ENCODE peak calls at places on chromosomes 16 and 17, in four cellular contexts. U is hepatocyte, A is GM23248, B is upper lobe of right lung. S is an unnamed sample. For H3K36me3, the result is how much of the 10 kb centered on the place peaks cover.

GRCh38 chr17:28570716-28571254 is 539 bp downstream of the PIGS start:
- DNase-seq in U (peak), B (no peak), A (peak), S (peak)

GRCh38 chr16:2146739-2147138 is 1.7 kb upstream of the RAB26 start:
- DNase-seq in A (no peak), B (peak), U (no peak), S (no peak)

GRCh38 chr16:28821874-28822519 is 802 bp upstream of the ATXN2L start:
- DNase-seq in U (no peak), A (peak), B (no peak), S (no peak)

GRCh38 chr17:42702446-42702845 is 20.1 kb downstream of the CNTNAP1 start:
- DNase-seq in U (no peak), A (no peak), B (peak), S (no peak)

GRCh38 chr17:43855061-43855460 is 8.1 kb downstream of the CD300LG start:
- DNase-seq in A (no peak), U (no peak), B (peak), S (no peak)

GRCh38 chr17:55769625-55770000 is 18.8 kb downstream of the PCTP start:
- DNase-seq in U (peak), B (no peak), A (peak), S (no peak)

GRCh38 chr16:82700541-82701240 is 73.9 kb downstream of the CDH13 start:
- DNase-seq in U (no peak), A (peak), B (no peak), S (no peak)

GRCh38 chr16:72654535-72654934 is 393.4 kb downstream of the ZFHX3 start:
- DNase-seq in B (no peak), U (no peak), A (no peak), S (no peak)

GRCh38 chr16:85401370-85401916 is 211.7 kb upstream of the GSE1 start:
- DNase-seq in A (no peak), U (no peak), B (peak), S (peak)

GRCh38 chr16:15434425-15435215 is at the start of gene BMERB1:
- DNase-seq in A (peak), B (peak), U (peak), S (peak)

GRCh38 chr16:24966599-24966998 is 48.6 kb downstream of the ARHGAP17 start:
- DNase-seq in B (no peak), A (no peak), U (peak), S (no peak)

GRCh38 chr17:33267279-33267790 is 25.8 kb downstream of the ASIC2 start:
- DNase-seq in A (peak), B (no peak), U (no peak), S (no peak)

GRCh38 chr17:44007346-44008204 is 3.2 kb downstream of the NAGS start:
- DNase-seq in B (no peak), A (peak), U (no peak), S (no peak)

GRCh38 chr16:89507219-89507833 is 877 bp upstream of the SPG7 start:
- DNase-seq in B (no peak), U (no peak), A (peak), S (peak)

GRCh38 chr16:9901-10665 is 43.3 kb downstream of the POLR3K start:
- DNase-seq in B (no peak), A (peak), U (no peak), S (no peak)

GRCh38 chr16:400061-400540 is 1.6 kb upstream of the DECR2 start:
- DNase-seq in U (no peak), A (no peak), B (no peak), S (no peak)

GRCh38 chr16:52035406-52035805 is 511.5 kb downstream of the TOX3 start:
- DNase-seq in B (no peak), A (peak), U (no peak), S (no peak)

GRCh38 chr16:51816929-51817328 is 665.9 kb upstream of the SALL1 start:
- DNase-seq in A (peak), B (no peak), U (no peak), S (no peak)

GRCh38 chr17:73096866-73097265 is 4.4 kb upstream of the SLC39A11 start:
- DNase-seq in U (no peak), B (peak), A (peak), S (no peak)

GRCh38 chr17:49578963-49579500 is 3.4 kb downstream of the NXPH3 start:
- DNase-seq in A (no peak), B (no peak), U (no peak), S (no peak)

GRCh38 chr16:88069397-88070168 is 118.3 kb downstream of the BANP start:
- DNase-seq in A (no peak), B (no peak), U (no peak), S (no peak)

GRCh38 chr16:426906-427249 is 1.4 kb downstream of the RAB11FIP3 start:
- DNase-seq in U (no peak), B (no peak), A (no peak), S (peak)

GRCh38 chr17:2692781-2693135 is 18.8 kb downstream of the CLUH start:
- DNase-seq in U (no peak), B (no peak), A (no peak), S (peak)

GRCh38 chr16:3095869-3096268 is 3.2 kb downstream of the ZSCAN10 start:
- DNase-seq in A (peak), U (no peak), B (no peak), S (no peak)

GRCh38 chr17:16037636-16038035 is 38.0 kb downstream of the TTC19 start:
- DNase-seq in A (peak), U (no peak), B (no peak), S (no peak)

GRCh38 chr17:61389670-61390478 is 9.8 kb upstream of the TBX2 start:
- DNase-seq in B (peak), U (peak), A (peak), S (no peak)

GRCh38 chr16:86917471-86918365 is 339.4 kb downstream of the FOXL1 start:
- DNase-seq in U (no peak), B (no peak), A (no peak), S (no peak)

GRCh38 chr17:2207815-2208515 is 95.6 kb downstream of the SMG6 start:
- DNase-seq in A (no peak), U (no peak), B (no peak), S (no peak)

GRCh38 chr16:6728381-6728780 is 604.3 kb upstream of the RBFOX1 start:
- DNase-seq in B (no peak), U (no peak), A (no peak), S (no peak)

GRCh38 chr17:11178576-11178975 is 62.4 kb upstream of the SHISA6 start:
- DNase-seq in A (no peak), B (no peak), U (no peak), S (no peak)

GRCh38 chr17:1713878-1714487 is 3.8 kb upstream of the TLCD2 start:
- DNase-seq in B (peak), A (peak), U (peak), S (no peak)

DNA sequence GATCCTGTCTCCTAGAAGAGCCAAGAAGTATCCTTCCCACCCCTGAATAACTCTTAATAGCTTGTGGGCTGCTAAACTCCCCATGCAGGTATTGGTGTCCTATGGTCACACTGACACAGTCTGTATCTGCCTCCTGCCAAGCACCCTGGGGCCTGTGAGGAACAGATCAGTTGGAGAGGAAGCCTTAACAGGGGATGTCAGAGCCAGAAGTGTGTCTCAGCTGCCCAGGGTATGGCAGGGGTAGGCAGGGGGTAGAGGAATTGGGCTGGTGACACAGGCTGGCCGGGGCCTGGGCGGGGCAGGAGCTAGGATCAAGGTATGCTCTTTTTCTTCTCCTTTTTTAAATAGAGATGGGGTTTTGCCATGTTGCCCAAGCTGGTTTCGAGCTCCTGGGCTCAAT is 44.7 kb downstream of the DDX19A start:
- DNase-seq in B (no peak), A (no peak), U (no peak), S (no peak)
- H3K36me3 ChIP-seq in B (under half), A (under half), U (under half), S (under half)

GRCh38 chr16:56817056-56817455 is 48.0 kb upstream of the SLC12A3 start:
- DNase-seq in A (no peak), B (no peak), U (no peak), S (no peak)

GRCh38 chr16:56817938-56818337 is 47.1 kb upstream of the SLC12A3 start:
- DNase-seq in A (no peak), U (no peak), B (no peak), S (no peak)

GRCh38 chr16:56815721-56816120 is 49.3 kb upstream of the SLC12A3 start:
- DNase-seq in U (no peak), B (no peak), A (no peak), S (no peak)

GRCh38 chr16:56812884-56813283 is 52.1 kb upstream of the SLC12A3 start:
- DNase-seq in B (no peak), A (peak), U (no peak), S (no peak)

DNA sequence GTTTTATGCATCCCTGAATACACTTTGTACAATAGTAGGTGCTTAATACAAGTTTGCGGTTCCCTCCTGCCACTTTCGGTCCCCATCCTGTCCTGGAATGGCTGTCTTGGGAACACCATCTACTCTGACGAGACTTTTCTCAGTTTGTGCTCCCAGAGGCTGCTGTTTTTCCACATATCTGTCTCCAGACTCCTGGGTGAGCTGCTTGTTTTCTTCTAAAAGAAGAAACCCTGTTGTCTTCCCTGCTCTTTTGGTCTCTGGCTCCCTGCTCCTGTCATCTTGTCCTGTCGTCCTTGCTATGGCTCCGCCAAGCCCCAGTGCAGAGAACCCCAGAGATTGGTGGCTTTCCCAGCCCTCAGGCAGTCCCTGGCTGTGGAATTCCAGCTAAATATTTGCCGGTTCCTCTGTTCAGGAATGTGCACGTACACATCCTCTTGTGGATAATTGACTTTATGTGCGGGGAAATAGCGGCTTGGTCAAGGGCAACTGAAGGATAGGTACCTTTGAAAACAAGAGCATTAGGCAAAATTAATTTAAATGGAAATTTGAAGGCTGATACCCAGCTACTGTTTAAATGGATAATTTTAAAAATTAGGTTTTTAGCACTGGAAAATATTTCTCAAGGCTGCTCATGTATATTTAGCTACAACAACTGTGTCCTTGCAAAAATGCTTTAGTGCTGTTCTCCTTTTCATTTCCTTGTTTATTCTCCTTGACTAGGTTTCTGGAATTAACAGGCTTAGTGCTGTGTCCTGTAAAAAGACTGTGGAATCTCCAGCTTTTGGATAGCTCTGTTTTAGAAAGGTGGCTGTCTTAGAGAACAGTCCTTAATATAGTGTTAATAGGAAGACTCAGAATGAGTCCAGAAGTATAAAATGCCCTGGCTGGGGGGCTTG is 50.2 kb upstream of the SLC12A3 start:
- DNase-seq in B (no peak), U (no peak), A (no peak), S (no peak)
- H3K36me3 ChIP-seq in B (under half), U (under half), A (under half), S (under half)

GRCh38 chr17:47285003-47285402 is 31.4 kb downstream of the ITGB3 start:
- DNase-seq in U (no peak), A (no peak), B (no peak), S (no peak)
- H3K36me3 ChIP-seq in U (under half), A (under half), B (under half), S (under half)

DNA sequence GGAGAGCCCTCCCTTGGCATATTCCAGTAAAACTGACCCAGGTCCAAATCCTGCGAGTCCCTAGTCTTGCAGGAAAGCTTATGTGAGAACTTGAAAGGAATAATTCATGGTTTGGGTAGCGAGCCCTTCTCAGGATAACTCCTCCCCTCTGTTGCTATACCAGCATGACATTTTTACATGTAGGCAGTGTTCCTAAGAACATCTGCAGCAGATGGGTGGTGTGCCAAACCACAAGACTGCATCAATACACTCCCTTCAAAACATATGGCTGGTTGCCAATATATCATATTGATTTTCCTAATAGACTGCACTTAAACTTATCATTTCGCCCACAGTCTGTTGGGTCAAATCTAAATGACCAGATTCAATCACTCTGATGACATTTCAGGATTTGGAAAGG is 19.9 kb downstream of the PSME3IP1 start:
- DNase-seq in A (no peak), B (no peak), U (no peak), S (no peak)
- H3K36me3 ChIP-seq in A (under half), B (half or more), U (under half), S (under half)

GRCh38 chr16:4765511-4766474 is 1.2 kb downstream of the ZNF500 start:
- DNase-seq in U (no peak), A (peak), B (no peak), S (no peak)

GRCh38 chr16:4763791-4764190 is 3.2 kb downstream of the ZNF500 start:
- DNase-seq in B (no peak), A (no peak), U (no peak), S (no peak)

GRCh38 chr16:4766875-4767628 is at the start of gene ZNF500:
- DNase-seq in U (peak), B (peak), A (peak), S (peak)

GRCh38 chr16:4760221-4760910 is 6.6 kb downstream of the ZNF500 start:
- DNase-seq in U (no peak), A (no peak), B (no peak), S (no peak)

DNA sequence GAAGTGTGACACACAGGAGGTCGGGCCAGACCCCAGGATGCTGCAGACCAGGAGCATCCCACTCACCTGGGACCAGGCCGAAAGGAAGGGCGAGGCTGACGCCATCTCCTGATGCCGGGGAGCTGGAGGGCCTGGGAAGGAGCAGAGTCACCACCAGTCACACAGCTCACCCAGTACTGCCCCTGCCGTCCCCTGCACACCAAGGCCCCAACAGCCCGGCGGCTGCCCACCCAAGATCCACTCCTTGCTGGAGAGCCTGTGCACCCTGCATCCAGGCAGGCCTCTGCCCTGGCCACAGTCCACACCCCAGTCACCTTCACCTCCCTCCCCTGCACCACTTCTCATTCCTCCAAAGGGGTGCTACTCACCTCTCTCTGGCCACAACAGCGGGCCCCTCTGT is 4.8 kb downstream of the ZNF500 start:
- DNase-seq in A (no peak), U (no peak), B (no peak), S (no peak)
- H3K36me3 ChIP-seq in A (under half), U (under half), B (half or more), S (under half)

DNA sequence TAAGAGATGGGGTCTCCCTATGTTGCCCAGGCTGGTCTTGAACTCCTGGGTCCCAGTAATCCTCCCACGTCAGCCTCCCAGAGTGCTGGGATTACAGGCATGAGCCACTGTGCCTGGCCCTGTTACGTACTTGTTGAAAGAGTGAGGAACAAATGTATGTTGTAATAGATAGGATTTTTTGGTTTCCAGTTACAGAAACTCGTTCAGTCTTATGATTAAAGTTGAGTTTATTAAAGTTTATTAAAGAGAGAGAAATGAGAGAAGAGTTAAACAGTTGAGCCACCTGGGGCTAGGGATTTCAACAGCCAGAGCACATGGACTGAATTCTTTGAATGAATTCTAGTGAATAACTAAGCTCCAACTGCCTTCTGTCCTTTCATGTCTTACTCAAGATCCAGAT is 3.7 kb downstream of the TADA2A start:
- DNase-seq in B (no peak), A (no peak), U (no peak), S (no peak)
- H3K36me3 ChIP-seq in B (under half), A (under half), U (under half), S (under half)

DNA sequence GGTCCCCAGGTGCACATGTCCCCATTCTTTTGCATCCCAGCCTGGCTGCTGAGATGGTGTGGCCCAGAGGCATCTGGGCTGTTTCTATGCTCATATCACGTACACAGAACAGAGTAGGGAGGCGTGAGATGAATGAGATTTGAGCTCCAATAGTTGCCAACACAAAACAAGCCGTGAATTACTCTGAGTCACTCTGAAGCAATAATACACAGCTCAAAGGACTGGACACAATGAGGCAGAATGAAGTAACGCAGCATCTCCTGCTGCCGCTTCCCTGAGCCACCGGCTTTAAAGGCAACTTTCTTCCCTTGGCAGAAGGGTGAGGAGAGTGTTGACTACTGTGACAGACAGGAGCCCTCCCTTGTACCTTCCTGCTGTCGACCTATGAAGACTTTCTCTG is 33.9 kb upstream of the CLEC18B start:
- DNase-seq in A (peak), B (no peak), U (no peak), S (no peak)
- H3K36me3 ChIP-seq in A (under half), B (half or more), U (under half), S (under half)

GRCh38 chr17:68544111-68544510 is 31.9 kb downstream of the PRKAR1A start:
- DNase-seq in U (no peak), B (no peak), A (no peak), S (no peak)
- H3K36me3 ChIP-seq in U (under half), B (under half), A (under half), S (under half)

GRCh38 chr16:8920676-8921625 is 38.8 kb downstream of the LITAFD start:
- DNase-seq in A (peak), U (no peak), B (no peak), S (no peak)

GRCh38 chr16:8919089-8919933 is 37.2 kb downstream of the LITAFD start:
- DNase-seq in U (no peak), A (no peak), B (no peak), S (no peak)

GRCh38 chr16:8919934-8920465 is 37.8 kb downstream of the LITAFD start:
- DNase-seq in B (no peak), A (no peak), U (no peak), S (no peak)

GRCh38 chr16:8923199-8923598 is 40.5 kb downstream of the USP7 start:
- DNase-seq in U (no peak), B (no peak), A (no peak), S (no peak)

DNA sequence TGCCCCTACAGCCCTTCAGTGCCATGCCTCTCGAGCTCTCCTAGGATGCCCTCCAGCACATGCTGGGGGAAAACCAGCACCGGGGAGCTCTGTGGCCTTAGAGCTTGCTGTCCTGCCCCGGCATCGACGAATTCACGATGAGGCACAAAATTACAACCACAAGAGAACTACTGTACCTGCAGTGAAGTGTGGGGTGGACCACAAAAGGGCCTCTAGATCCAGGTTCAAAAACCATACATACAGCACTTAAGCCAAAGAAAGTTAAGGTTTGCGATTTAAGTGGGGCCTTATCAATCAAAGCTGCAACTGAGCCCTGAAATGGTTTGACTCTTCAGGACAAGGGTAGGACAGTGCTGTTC is 39.5 kb downstream of the LITAFD start:
- DNase-seq in U (no peak), B (no peak), A (no peak), S (no peak)
- H3K36me3 ChIP-seq in U (under half), B (half or more), A (under half), S (under half)

GRCh38 chr16:68206224-68206623 is 29.7 kb downstream of the ESRP2 start:
- DNase-seq in U (no peak), B (no peak), A (no peak), S (no peak)
- H3K36me3 ChIP-seq in U (under half), B (under half), A (under half), S (under half)